ENCODE peak calls at places on chromosomes 7 and 10, in four cellular contexts. P is activated gamma-delta T cell treated with anti-CD3 and anti-CD28 coated beads, Interleukin-2, amount 50 U/mL, for 16 hours; U is activated T-helper 2 cell treated with anti-CD3 and anti-CD28 coated beads, Interferon-gamma antibody, Interleukin-2, Interleukin-4, amounts not matched to agents 10 μg/mL and 5 μg/mL and 100 μg/mL, durations not matched to agents 14 hours and 24 hours and 36 hours; Q is H54. W is an unnamed sample.

GRCh38 chr7:46368871-46369270 is 447.8 kb upstream of the IGFBP3 start:
- DNase-seq in P (no peak), U (no peak), Q (no peak), W (no peak)

GRCh38 chr10:112394475-112394875 is 20.6 kb downstream of the ACSL5 start:
- DNase-seq in P (no peak), U (no peak), Q (no peak), W (no peak)

GRCh38 chr7:17274551-17275245 is 23.8 kb upstream of the AHR start:
- DNase-seq in P (no peak), U (no peak), Q (no peak), W (no peak)

GRCh38 chr10:131892817-131893675 is 7.8 kb upstream of the PPP2R2D start:
- DNase-seq in P (no peak), U (no peak), Q (no peak), W (peak; percentile 38)

GRCh38 chr7:93043393-93043985 is 74.3 kb downstream of the SAMD9 start:
- DNase-seq in P (no peak), U (no peak), Q (peak; percentile 70), W (peak; percentile 82)

GRCh38 chr7:4642468-4643203 is 39.5 kb upstream of the FOXK1 start:
- DNase-seq in P (no peak), U (no peak), Q (no peak), W (no peak)

GRCh38 chr7:4108951-4109350 is 573.1 kb upstream of the FOXK1 start:
- DNase-seq in P (no peak), U (no peak), Q (no peak), W (no peak)

GRCh38 chr7:98105942-98106544 is 619 bp upstream of the LMTK2 start:
- DNase-seq in P (no peak), U (no peak), Q (no peak), W (no peak)

GRCh38 chr10:60914676-60915075 is 29.3 kb downstream of the RHOBTB1 start:
- DNase-seq in P (no peak), U (no peak), Q (peak; percentile 29), W (no peak)

GRCh38 chr10:74541375-74541774 is 285.0 kb upstream of the KAT6B start:
- DNase-seq in P (no peak), U (no peak), Q (no peak), W (no peak)

GRCh38 chr10:20674870-20675385 is 222.2 kb downstream of the NEBL start:
- DNase-seq in P (no peak), U (no peak), Q (no peak), W (no peak)

GRCh38 chr10:65342226-65342625 is 1583.6 kb upstream of the LRRTM3 start:
- DNase-seq in P (no peak), U (no peak), Q (no peak), W (no peak)

GRCh38 chr7:123749537-123749857 is 694 bp upstream of the WASL start:
- DNase-seq in P (no peak), U (no peak), Q (peak; percentile 58), W (no peak)

GRCh38 chr7:32091608-32092210 is 21.5 kb upstream of the PDE1C start:
- DNase-seq in P (no peak), U (no peak), Q (no peak), W (no peak)

GRCh38 chr7:1454471-1455065 is 4.7 kb downstream of the MICALL2 start:
- DNase-seq in P (no peak), U (no peak), Q (no peak), W (peak; percentile 73)

GRCh38 chr10:70931168-70931805 is 42.9 kb upstream of the PCBD1 start:
- DNase-seq in P (no peak), U (no peak), Q (peak; percentile 84), W (no peak)

GRCh38 chr10:86139066-86139657 is 227.4 kb downstream of the GRID1 start:
- DNase-seq in P (no peak), U (no peak), Q (no peak), W (peak; percentile 89)

GRCh38 chr7:43703573-43703972 is 25.8 kb downstream of the COA1 start:
- DNase-seq in P (no peak), U (no peak), Q (no peak), W (no peak)

GRCh38 chr7:82343716-82344115 is 99.9 kb downstream of the CACNA2D1 start:
- DNase-seq in P (no peak), U (no peak), Q (no peak), W (no peak)

GRCh38 chr10:93815304-93816091 is 57.8 kb downstream of the LGI1 start:
- DNase-seq in P (no peak), U (no peak), Q (no peak), W (no peak)

GRCh38 chr7:4681922-4682620 is at the start of gene FOXK1:
- DNase-seq in P (peak; percentile 71), U (peak; percentile 73), Q (peak; percentile 88), W (peak; percentile 95)

GRCh38 chr7:102944241-102944640 is 31.4 kb downstream of the LRRC17 start:
- DNase-seq in P (no peak), U (no peak), Q (no peak), W (no peak)

GRCh38 chr7:125877251-125877650 is 947.6 kb upstream of the POT1 start:
- DNase-seq in P (no peak), U (no peak), Q (no peak), W (no peak)

GRCh38 chr10:124704428-124704805 is 39.8 kb downstream of the FAM53B start:
- DNase-seq in P (no peak), U (no peak), Q (no peak), W (no peak)

GRCh38 chr7:70674268-70675025 is 457.5 kb upstream of the GALNT17 start:
- DNase-seq in P (no peak), U (no peak), Q (no peak), W (no peak)

GRCh38 chr10:69965919-69966662 is 86.6 kb upstream of the MACROH2A2 start:
- DNase-seq in P (no peak), U (no peak), Q (no peak), W (no peak)

GRCh38 chr7:42254217-42254616 is 17.2 kb upstream of the GLI3 start:
- DNase-seq in P (no peak), U (no peak), Q (no peak), W (no peak)

GRCh38 chr7:16934947-16935742 is 53.4 kb upstream of the AGR3 start:
- DNase-seq in P (no peak), U (no peak), Q (no peak), W (no peak)

GRCh38 chr7:137865764-137866163 is 19.0 kb upstream of the DGKI start:
- DNase-seq in P (no peak), U (no peak), Q (no peak), W (no peak)

GRCh38 chr7:101717986-101718746 is 89.1 kb upstream of the MYL10 start:
- DNase-seq in P (no peak), U (no peak), Q (no peak), W (peak; percentile 62)

GRCh38 chr10:129727071-129727470 is 237.0 kb downstream of the EBF3 start:
- DNase-seq in P (no peak), U (no peak), Q (no peak), W (peak; percentile 4)

W was measured in H7.